ENCODE peak calls at places on chromosome 21, in ten cellular contexts. A, B, V, P, M, T, G, F, D and N are unnamed samples.

GRCh38 chr21:15140321-15141019 is 75.7 kb upstream of the NRIP1 start:
- DNase-seq in V (no peak), G (no peak), B (no peak), P (no peak), M (no peak), F (no peak), D (peak), A (peak), T (no peak), N (no peak)

GRCh38 chr21:23874271-23874670 is 1733.0 kb downstream of the MRPL39 start:
- DNase-seq in D (no peak), V (no peak), P (no peak), M (no peak), T (no peak), B (no peak), G (no peak), A (no peak), F (no peak), N (no peak)

GRCh38 chr21:25582888-25583287 is 24.4 kb downstream of the MRPL39 start:
- DNase-seq in B (no peak), D (no peak), F (no peak), V (no peak), G (no peak), P (no peak), A (no peak), M (no peak), T (no peak), N (no peak)

GRCh38 chr21:43667191-43667904 is 8.0 kb downstream of the RRP1B start:
- DNase-seq in T (no peak), A (no peak), B (no peak), G (no peak), V (peak), M (no peak), F (no peak), D (no peak), P (no peak), N (no peak)

GRCh38 chr21:31780944-31781343 is 49.0 kb upstream of the SCAF4 start:
- DNase-seq in V (no peak), T (no peak), F (no peak), D (no peak), B (no peak), P (no peak), G (peak), M (no peak), A (no peak), N (no peak)

GRCh38 chr21:14607262-14607661 is 61.1 kb upstream of the SAMSN1 start:
- DNase-seq in B (no peak), F (no peak), M (no peak), T (no peak), P (no peak), V (no peak), D (no peak), A (no peak), G (no peak), N (no peak)

GRCh38 chr21:29717659-29718058 is 222.1 kb downstream of the GRIK1 start:
- DNase-seq in D (no peak), G (no peak), F (no peak), A (no peak), V (no peak), P (no peak), B (no peak), T (no peak), M (no peak), N (no peak)

GRCh38 chr21:43718872-43719747 is at the start of gene PDXK:
- DNase-seq in P (peak), D (peak), A (peak), V (peak), T (peak), B (peak), F (peak), G (peak), M (peak), N (peak)

GRCh38 chr21:14693997-14694396 is 147.9 kb upstream of the SAMSN1 start:
- DNase-seq in A (no peak), T (no peak), P (no peak), G (no peak), B (no peak), F (no peak), M (no peak), D (no peak), V (no peak), N (no peak)

GRCh38 chr21:26952274-26953066 is 14.4 kb downstream of the ADAMTS5 start:
- DNase-seq in B (no peak), M (no peak), P (no peak), F (no peak), V (no peak), G (no peak), T (no peak), A (no peak), D (no peak), N (no peak)

GRCh38 chr21:33251119-33251518 is 15.0 kb upstream of the IL10RB start:
- DNase-seq in G (no peak), P (no peak), V (no peak), A (no peak), F (no peak), M (no peak), B (no peak), T (no peak), D (no peak), N (no peak)

GRCh38 chr21:15151385-15152103 is 86.7 kb upstream of the NRIP1 start:
- DNase-seq in T (no peak), V (no peak), B (no peak), G (no peak), A (no peak), D (no peak), F (no peak), M (no peak), P (no peak), N (no peak)

GRCh38 chr21:33206771-33207290 is 22.9 kb upstream of the IFNAR2 start:
- DNase-seq in P (no peak), D (peak), V (no peak), A (no peak), T (no peak), F (no peak), B (no peak), M (no peak), G (no peak), N (no peak)

GRCh38 chr21:36719614-36720013 is 20.7 kb downstream of the SIM2 start:
- DNase-seq in A (no peak), B (no peak), T (peak), M (no peak), F (no peak), P (no peak), G (no peak), D (no peak), V (no peak), N (no peak)

GRCh38 chr21:27108228-27108627 is 141.3 kb upstream of the ADAMTS5 start:
- DNase-seq in A (no peak), D (no peak), B (peak), T (no peak), P (no peak), M (no peak), G (no peak), V (peak), F (no peak), N (no peak)

GRCh38 chr21:32426592-32427051 is 14.1 kb downstream of the EVA1C start:
- DNase-seq in P (no peak), D (no peak), V (no peak), A (no peak), G (no peak), B (no peak), F (no peak), T (no peak), M (no peak), N (no peak)

GRCh38 chr21:36696640-36697472 is 2.1 kb upstream of the SIM2 start:
- DNase-seq in B (no peak), T (no peak), A (no peak), F (no peak), G (no peak), P (no peak), V (no peak), D (no peak), M (no peak), N (peak)

GRCh38 chr21:46063734-46064680 is 33.9 kb upstream of the COL6A2 start:
- DNase-seq in B (no peak), T (peak), D (peak), V (no peak), M (peak), F (no peak), G (no peak), A (no peak), P (peak), N (no peak)

GRCh38 chr21:35441868-35442582 is 392.9 kb upstream of the RUNX1 start:
- DNase-seq in F (no peak), V (no peak), D (no peak), G (no peak), A (no peak), T (no peak), M (no peak), P (no peak), B (no peak), N (no peak)

GRCh38 chr21:29849735-29850176 is 90.0 kb downstream of the GRIK1 start:
- DNase-seq in G (peak), T (peak), D (no peak), A (peak), M (no peak), B (peak), P (peak), F (peak), V (peak), N (peak)

GRCh38 chr21:22536511-22536910 is 1538.3 kb downstream of the NCAM2 start:
- DNase-seq in F (no peak), B (no peak), T (no peak), G (no peak), P (no peak), D (no peak), M (no peak), A (no peak), V (no peak), N (no peak)

GRCh38 chr21:46128983-46129571 is 26.3 kb downstream of the FTCD start:
- DNase-seq in M (no peak), T (peak), P (no peak), D (peak), B (no peak), V (no peak), A (no peak), G (no peak), F (no peak), N (no peak)

DNA sequence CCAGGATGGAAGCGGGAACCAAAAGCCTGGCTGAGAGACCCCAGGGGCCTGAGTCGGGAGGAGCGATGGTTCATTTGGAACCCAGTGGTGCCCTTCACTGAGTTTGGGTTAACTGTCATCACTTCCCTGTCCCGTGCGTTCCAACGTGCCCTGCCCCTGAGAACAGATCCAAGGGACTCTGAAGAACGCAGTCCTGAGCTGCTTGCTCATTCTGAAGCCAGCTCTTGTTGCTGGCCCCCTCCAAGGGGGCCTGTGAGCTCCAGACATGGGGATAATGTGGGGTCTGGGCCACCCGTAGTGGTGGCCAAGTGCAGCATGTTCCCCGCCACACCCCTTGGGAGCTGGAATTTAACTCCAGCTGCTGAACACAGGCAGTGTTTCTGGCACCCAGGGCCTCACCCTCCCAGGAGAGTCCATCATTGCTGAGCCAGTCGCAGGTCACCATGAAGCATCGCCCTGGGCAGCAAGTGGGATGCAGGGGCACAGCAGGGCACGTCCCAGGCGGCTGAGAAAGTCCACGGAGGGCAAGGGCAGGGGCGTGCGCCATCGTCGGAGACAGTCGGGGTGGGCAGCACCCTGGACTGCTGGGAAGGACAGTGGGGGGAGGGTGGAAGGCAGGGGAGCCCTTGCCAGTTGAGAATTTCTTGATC is 69.3 kb upstream of the PDE9A start:
- DNase-seq in M (no peak), B (no peak), G (no peak), P (no peak), A (no peak), T (no peak), D (no peak), F (no peak), V (no peak), N (no peak)
- TF ChIP-seq CTCF in M (no peak), B (no peak), G (no peak), P (no peak), A (no peak), T (no peak), D (no peak), F (no peak), V (no peak), N (no peak)

DNA sequence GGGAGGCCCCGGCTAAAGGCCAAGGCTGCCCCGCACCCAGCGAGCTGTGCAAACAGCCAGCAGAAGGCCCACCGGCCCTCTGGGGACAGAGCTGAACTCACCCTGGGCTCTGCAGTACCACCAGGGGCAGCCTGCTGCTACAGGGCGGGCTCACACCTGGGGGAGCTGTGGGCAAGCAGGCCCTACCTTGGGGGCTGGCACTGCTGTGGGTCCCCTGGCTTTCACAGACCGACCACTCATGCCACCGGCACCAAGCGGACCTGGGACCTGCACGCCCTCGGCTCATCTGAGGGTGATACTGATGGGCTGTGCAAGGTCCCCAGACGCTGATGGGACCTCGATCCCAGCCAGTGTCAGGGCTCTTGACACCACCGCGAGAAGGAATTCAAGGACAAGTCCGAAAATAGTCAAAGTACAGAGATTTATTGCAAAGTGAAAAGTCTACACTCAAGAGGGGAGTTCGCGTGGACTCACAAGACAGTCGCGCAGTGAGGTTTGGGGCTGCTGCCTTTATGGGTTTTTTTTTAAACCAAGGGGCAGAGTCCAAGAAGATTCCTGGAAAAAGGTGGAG is 61.0 kb upstream of the ADARB1 start:
- DNase-seq in D (peak), M (no peak), T (peak), G (no peak), P (no peak), V (no peak), A (no peak), F (no peak), B (no peak), N (no peak)
- TF ChIP-seq CTCF in D (no peak), M (no peak), T (no peak), G (no peak), P (no peak), V (no peak), A (no peak), F (no peak), B (no peak), N (no peak)

DNA sequence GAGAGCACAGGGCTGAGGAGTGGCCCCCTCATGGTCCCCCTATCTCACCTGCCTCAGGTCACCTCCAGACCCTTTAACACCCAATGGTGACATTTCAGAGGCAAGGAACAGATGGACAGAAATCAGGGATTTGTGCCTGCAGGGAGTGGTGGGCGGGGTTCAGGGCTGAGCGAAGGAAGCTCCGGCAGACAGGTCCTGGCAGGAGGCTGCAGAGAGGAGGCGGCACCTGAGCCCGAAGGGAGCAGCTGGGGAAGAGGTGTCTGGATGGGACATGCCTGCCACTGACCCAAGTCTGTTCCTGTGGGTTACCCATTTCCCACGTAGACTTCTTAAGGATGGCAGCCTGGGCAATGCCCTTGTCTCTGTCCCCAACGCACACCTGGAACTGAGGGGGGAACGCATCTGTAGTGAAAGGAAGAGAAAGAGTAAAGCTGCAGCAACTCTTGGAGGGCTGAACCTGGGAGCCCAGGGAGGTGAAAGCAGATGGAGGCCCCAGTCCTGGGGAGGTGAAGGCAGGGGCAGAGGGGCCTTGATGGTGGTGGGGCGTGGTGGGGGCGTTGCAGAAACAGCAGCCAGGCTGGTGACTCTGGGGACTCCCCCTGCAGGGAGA is 61.6 kb upstream of the ADARB1 start:
- DNase-seq in V (no peak), F (no peak), M (no peak), B (no peak), G (no peak), T (peak), D (peak), A (peak), P (no peak), N (no peak)
- TF ChIP-seq CTCF in V (no peak), F (no peak), M (no peak), B (no peak), G (no peak), T (no peak), D (no peak), A (no peak), P (no peak), N (no peak)

GRCh38 chr21:16594191-16594590 is 864.4 kb downstream of the USP25 start:
- DNase-seq in P (no peak), V (no peak), A (no peak), M (no peak), D (no peak), F (no peak), G (no peak), T (no peak), B (no peak), N (no peak)
- TF ChIP-seq CTCF in P (no peak), V (no peak), A (no peak), M (no peak), D (no peak), F (no peak), G (no peak), T (no peak), B (no peak), N (no peak)

GRCh38 chr21:38334866-38335265 is 78.1 kb downstream of the KCNJ15 start:
- DNase-seq in G (no peak), B (no peak), V (no peak), F (no peak), D (no peak), A (no peak), T (no peak), M (no peak), P (no peak), N (no peak)

GRCh38 chr21:38337793-38338192 is 81.0 kb downstream of the KCNJ15 start:
- DNase-seq in T (no peak), M (no peak), F (no peak), G (no peak), D (no peak), B (no peak), P (no peak), V (no peak), A (no peak), N (no peak)

GRCh38 chr21:38330671-38331070 is 73.9 kb downstream of the KCNJ15 start:
- DNase-seq in G (no peak), F (no peak), P (no peak), D (no peak), T (no peak), V (peak), B (no peak), A (no peak), M (no peak), N (no peak)

GRCh38 chr21:38329176-38329575 is 72.4 kb downstream of the KCNJ15 start:
- DNase-seq in G (no peak), P (no peak), A (no peak), T (no peak), M (no peak), F (no peak), V (no peak), D (no peak), B (no peak), N (no peak)

GRCh38 chr21:38333290-38334272 is 76.8 kb downstream of the KCNJ15 start:
- DNase-seq in D (no peak), A (no peak), F (no peak), V (no peak), T (no peak), P (no peak), B (no peak), G (no peak), M (no peak), N (no peak)
- TF ChIP-seq CTCF in D (peak), A (no peak), F (peak), V (peak), T (no peak), P (no peak), B (peak), G (peak), M (no peak), N (no peak)

GRCh38 chr21:38796426-38796825 is 9.3 kb upstream of the ETS2 start:
- DNase-seq in M (no peak), F (no peak), P (no peak), A (no peak), T (no peak), B (no peak), G (no peak), D (no peak), V (no peak), N (no peak)
- TF ChIP-seq CTCF in M (no peak), F (peak), P (no peak), A (no peak), T (no peak), B (no peak), G (no peak), D (no peak), V (peak), N (no peak)

GRCh38 chr21:34279285-34279684 is 84.5 kb upstream of the KCNE2 start:
- DNase-seq in M (no peak), F (no peak), G (no peak), B (no peak), P (no peak), T (no peak), V (no peak), A (no peak), D (no peak), N (no peak)
- TF ChIP-seq CTCF in M (no peak), F (no peak), G (no peak), B (no peak), P (no peak), T (no peak), V (no peak), A (no peak), D (no peak), N (no peak)